ENCODE peak calls at places on chromosomes 1 and 21, in six cellular contexts. A is caudate nucleus; O is epithelial cell of esophagus; X is EL; D is activated naive CD8-positive, alpha-beta T cell treated with anti-CD3 and anti-CD28 coated beads, Interleukin-2, amount 50 U/mL, for 24 hours; R is activated CD4-positive, alpha-beta memory T cell treated with anti-CD3 and anti-CD28 coated beads for 36 hours. B is an unnamed sample.

GRCh38 chr1:19436716-19437476 is 48.4 kb downstream of the CAPZB start:
- DNase-seq in D (no peak), A (no peak), X (peak; percentile 69), O (peak; percentile 89), R (no peak), B (peak; percentile 88)

GRCh38 chr1:15525043-15525958 is 1.3 kb upstream of the CASP9 start:
- DNase-seq in R (peak; percentile 16), D (peak; percentile 11), A (no peak), O (peak; percentile 6), X (peak; percentile 99), B (peak; percentile 89)

GRCh38 chr1:162276493-162276892 is 100.2 kb downstream of the SPATA46 start:
- DNase-seq in A (no peak), O (peak; percentile 38), D (no peak), X (peak; percentile 42), R (no peak), B (peak; percentile 35)

GRCh38 chr1:32351859-32352745 is 10.2 kb downstream of the FAM229A start:
- DNase-seq in D (peak; percentile 17), O (no peak), R (no peak), A (peak; percentile 48), X (peak; percentile 57), B (no peak)

GRCh38 chr1:192654607-192655389 is 18.9 kb downstream of the RGS13 start:
- DNase-seq in D (no peak), R (peak; percentile 33), O (peak; percentile 54), X (peak; percentile 61), A (peak; percentile 18), B (peak; percentile 72)

GRCh38 chr1:1893291-1893985 is 2.6 kb upstream of the GNB1 start:
- DNase-seq in A (no peak), R (no peak), X (no peak), O (no peak), D (no peak), B (no peak)

GRCh38 chr1:167110586-167110985 is 16.7 kb downstream of the STYXL2 start:
- DNase-seq in O (no peak), R (peak; percentile 43), A (no peak), D (no peak), X (no peak), B (no peak)

GRCh38 chr1:36890776-36891175 is 143.5 kb downstream of the GRIK3 start:
- DNase-seq in D (no peak), R (no peak), A (no peak), X (no peak), O (no peak), B (no peak)

GRCh38 chr1:46721806-46722205 is 2.9 kb upstream of the EFCAB14 start:
- DNase-seq in O (no peak), R (no peak), X (no peak), D (no peak), A (no peak), B (no peak)

GRCh38 chr1:53343831-53344668 is 16.2 kb upstream of the LRP8 start:
- DNase-seq in X (peak; percentile 75), O (no peak), R (peak; percentile 2), A (no peak), D (no peak), B (no peak)

GRCh38 chr1:6985528-6986276 is 200.4 kb downstream of the CAMTA1 start:
- DNase-seq in X (no peak), R (no peak), D (no peak), A (no peak), O (no peak), B (no peak)

GRCh38 chr1:213389061-213389581 is 338.1 kb downstream of the RPS6KC1 start:
- DNase-seq in O (no peak), X (no peak), A (no peak), D (no peak), R (no peak), B (no peak)

GRCh38 chr21:26061437-26061836 is 109.1 kb downstream of the APP start:
- DNase-seq in A (no peak), X (no peak), D (no peak), R (no peak), O (no peak), B (no peak)

GRCh38 chr1:204711103-204711946 is 25.8 kb upstream of the LRRN2 start:
- DNase-seq in R (no peak), A (no peak), O (no peak), D (no peak), X (no peak), B (no peak)

GRCh38 chr21:41247561-41247968 is 69.0 kb upstream of the FAM3B start:
- DNase-seq in R (no peak), X (no peak), D (no peak), A (no peak), O (no peak), B (peak; percentile 27)

GRCh38 chr1:60765204-60765603 is 317.2 kb upstream of the NFIA start:
- DNase-seq in O (peak; percentile 71), D (no peak), R (no peak), X (peak; percentile 25), A (no peak), B (peak; percentile 62)

GRCh38 chr1:6111571-6111970 is 65.9 kb downstream of the KCNAB2 start:
- DNase-seq in R (no peak), X (no peak), D (no peak), O (peak; percentile 14), A (no peak), B (no peak)

GRCh38 chr1:20307026-20307425 is 16.4 kb downstream of the VWA5B1 start:
- DNase-seq in X (no peak), O (no peak), A (no peak), R (no peak), D (no peak), B (no peak)

GRCh38 chr1:228647523-228648444 is 87.5 kb upstream of the RHOU start:
- DNase-seq in X (peak; percentile 75), A (no peak), O (peak; percentile 77), D (peak; percentile 27), R (peak; percentile 38), B (peak; percentile 66)

GRCh38 chr1:175232335-175232734 is 39.8 kb upstream of the KIAA0040 start:
- DNase-seq in D (no peak), R (no peak), O (no peak), A (no peak), X (no peak), B (peak; percentile 15)

GRCh38 chr1:98232678-98233077 is 311.8 kb upstream of the DPYD start:
- DNase-seq in O (no peak), A (no peak), R (no peak), D (no peak), X (no peak), B (no peak)